ENCODE peak calls at places on chromosomes 13 and 19, in four cellular contexts. P is smooth muscle cell of the brain vasculature, D is EL, K is DND-41. T is an unnamed sample.

GRCh38 chr19:8065489-8066261 is 13.1 kb downstream of the CCL25 start:
- DNase-seq in P (no peak), D (no peak), K (no peak), T (no peak)

GRCh38 chr13:106159295-106160195 is 375.9 kb downstream of the EFNB2 start:
- DNase-seq in P (no peak), D (no peak), K (no peak), T (no peak)

GRCh38 chr13:75959861-75960481 is 323.8 kb downstream of the LMO7 start:
- DNase-seq in P (no peak), D (no peak), K (no peak), T (no peak)

GRCh38 chr13:44815507-44816074 is 173.7 kb downstream of the NUFIP1 start:
- DNase-seq in P (no peak), D (peak), K (no peak), T (no peak)

GRCh38 chr13:112489199-112489598 is 98.8 kb downstream of the TUBGCP3 start:
- DNase-seq in P (no peak), D (no peak), K (no peak), T (no peak)

GRCh38 chr19:10260141-10260584 is 8.1 kb downstream of the MRPL4 start:
- DNase-seq in P (no peak), D (no peak), K (no peak), T (no peak)

GRCh38 chr19:3257071-3257470 is 32.6 kb downstream of the CELF5 start:
- DNase-seq in P (no peak), D (no peak), K (no peak), T (no peak)

GRCh38 chr13:26221399-26221720 is 754 bp downstream of the RNF6 start:
- DNase-seq in P (no peak), D (no peak), K (no peak), T (no peak)

GRCh38 chr13:88541993-88542392 is 870.8 kb downstream of the SLITRK5 start:
- DNase-seq in P (no peak), D (no peak), K (no peak), T (no peak)